ENCODE peak calls at places on chromosomes 16 and 17, in four cellular contexts. D, K, R and Y are unnamed samples.

GRCh38 chr16:81688182-81688581 is 90.9 kb upstream of the PLCG2 start:
- DNase-seq in D (peak; percentile 10), K (peak; percentile 31), R (peak; percentile 14), Y (no peak)

GRCh38 chr16:68166264-68166663 is 69.7 kb downstream of the ESRP2 start:
- DNase-seq in D (no peak), K (no peak), R (no peak), Y (no peak)

GRCh38 chr17:2415081-2415480 is 14.2 kb upstream of the MNT start:
- DNase-seq in D (no peak), K (no peak), R (no peak), Y (no peak)

GRCh38 chr16:11047057-11047456 is 102.7 kb downstream of the CLEC16A start:
- DNase-seq in D (peak; percentile 93), K (no peak), R (no peak), Y (peak; percentile 52)

GRCh38 chr16:46996391-46996790 is 22.9 kb upstream of the DNAJA2 start:
- DNase-seq in D (no peak), K (no peak), R (no peak), Y (peak; percentile 13)

GRCh38 chr16:1762196-1762878 is 9.0 kb downstream of the NME3 start:
- DNase-seq in D (no peak), K (no peak), R (no peak), Y (no peak)

GRCh38 chr17:10563991-10564660 is 14.7 kb upstream of the MYH2 start:
- DNase-seq in D (no peak), K (no peak), R (no peak), Y (no peak)

GRCh38 chr17:2949469-2950044 is 113.8 kb downstream of the OR1D5 start:
- DNase-seq in D (peak; percentile 49), K (peak; percentile 87), R (no peak), Y (peak; percentile 60)

GRCh38 chr17:4479982-4480751 is 18.5 kb upstream of the SPNS2 start:
- DNase-seq in D (no peak), K (no peak), R (no peak), Y (no peak)

GRCh38 chr17:50955160-50955559 is 89.0 kb upstream of the TOB1 start:
- DNase-seq in D (no peak), K (no peak), R (no peak), Y (no peak)

GRCh38 chr16:69126221-69126620 is 6.2 kb downstream of the CHTF8 start:
- DNase-seq in D (no peak), K (no peak), R (no peak), Y (no peak)

GRCh38 chr16:31700200-31700529 is 172.5 kb downstream of the AHSP start:
- DNase-seq in D (no peak), K (peak; percentile 82), R (no peak), Y (no peak)

GRCh38 chr16:1766701-1767100 is 4.6 kb downstream of the NME3 start:
- DNase-seq in D (no peak), K (no peak), R (no peak), Y (no peak)

GRCh38 chr17:78645421-78646295 is 68.5 kb upstream of the DNAH17 start:
- DNase-seq in D (peak; percentile 34), K (peak; percentile 35), R (peak; percentile 47), Y (peak; percentile 59)

GRCh38 chr17:32723310-32723955 is 153.5 kb downstream of the MYO1D start:
- DNase-seq in D (peak; percentile 7), K (no peak), R (no peak), Y (no peak)

GRCh38 chr17:14923981-14924380 is 341.1 kb downstream of the PMP22 start:
- DNase-seq in D (peak; percentile 64), K (no peak), R (no peak), Y (peak; percentile 19)

GRCh38 chr17:77572065-77572601 is 386.4 kb upstream of the TNRC6C start:
- DNase-seq in D (no peak), K (no peak), R (no peak), Y (no peak)

GRCh38 chr16:66961065-66961744 is at the start of gene CES3:
- DNase-seq in D (peak; percentile 58), K (peak; percentile 73), R (peak; percentile 46), Y (peak; percentile 71)

GRCh38 chr16:3058173-3059030 is 7.0 kb upstream of the IL32 start:
- DNase-seq in D (no peak), K (peak; percentile 29), R (peak; percentile 55), Y (peak; percentile 23)

GRCh38 chr17:82963104-82963950 is 116.1 kb upstream of the METRNL start:
- DNase-seq in D (peak; percentile 77), K (peak; percentile 82), R (peak; percentile 54), Y (peak; percentile 81)

GRCh38 chr17:75105269-75106080 is 4.3 kb upstream of the ARMC7 start:
- DNase-seq in D (peak; percentile 40), K (peak; percentile 87), R (peak; percentile 18), Y (peak; percentile 51)

GRCh38 chr16:57564571-57565270 is 22.3 kb downstream of the ADGRG5 start:
- DNase-seq in D (peak; percentile 62), K (no peak), R (no peak), Y (peak; percentile 33)

GRCh38 chr17:38507436-38507835 is 79.2 kb downstream of the ARHGAP23 start:
- DNase-seq in D (no peak), K (no peak), R (no peak), Y (peak; percentile 11)

GRCh38 chr16:87968541-87968940 is 17.3 kb downstream of the BANP start:
- DNase-seq in D (peak; percentile 93), K (no peak), R (no peak), Y (no peak)

GRCh38 chr17:40015005-40015997 is at the start of gene CSF3:
- DNase-seq in D (no peak), K (no peak), R (no peak), Y (peak; percentile 78)

GRCh38 chr16:703406-703805 is 2.2 kb downstream of the FBXL16 start:
- DNase-seq in D (no peak), K (no peak), R (no peak), Y (no peak)

GRCh38 chr17:37725021-37725585 is 19.8 kb downstream of the HNF1B start:
- DNase-seq in D (no peak), K (no peak), R (no peak), Y (no peak)

GRCh38 chr16:53743149-53743566 is 39.2 kb downstream of the FTO start:
- DNase-seq in D (peak; percentile 18), K (peak; percentile 43), R (peak; percentile 16), Y (peak; percentile 58)

GRCh38 chr16:49556252-49557069 is 182.9 kb downstream of the C16orf78 start:
- DNase-seq in D (peak; percentile 35), K (peak; percentile 28), R (no peak), Y (peak; percentile 63)

GRCh38 chr17:41937970-41938851 is 7.8 kb downstream of the ODAD4 start:
- DNase-seq in D (no peak), K (no peak), R (no peak), Y (no peak)

GRCh38 chr16:88050952-88051660 is 99.9 kb downstream of the BANP start:
- DNase-seq in D (no peak), K (no peak), R (no peak), Y (no peak)

GRCh38 chr17:44932096-44932495 is 15.5 kb downstream of the KIF18B start:
- DNase-seq in D (no peak), K (no peak), R (no peak), Y (no peak)

GRCh38 chr17:64449545-64449944 is 630 bp downstream of the MILR1 start:
- DNase-seq in D (no peak), K (no peak), R (no peak), Y (peak; percentile 29)

GRCh38 chr16:70681382-70682238 is 4.2 kb downstream of the MTSS2 start:
- DNase-seq in D (no peak), K (no peak), R (no peak), Y (no peak)

GRCh38 chr16:29774730-29775129 is 3.3 kb upstream of the ZG16 start:
- DNase-seq in D (no peak), K (no peak), R (no peak), Y (no peak)
- TF ChIP-seq CTCF in D (no peak), K (no peak), R (no peak), Y (no peak)

DNA sequence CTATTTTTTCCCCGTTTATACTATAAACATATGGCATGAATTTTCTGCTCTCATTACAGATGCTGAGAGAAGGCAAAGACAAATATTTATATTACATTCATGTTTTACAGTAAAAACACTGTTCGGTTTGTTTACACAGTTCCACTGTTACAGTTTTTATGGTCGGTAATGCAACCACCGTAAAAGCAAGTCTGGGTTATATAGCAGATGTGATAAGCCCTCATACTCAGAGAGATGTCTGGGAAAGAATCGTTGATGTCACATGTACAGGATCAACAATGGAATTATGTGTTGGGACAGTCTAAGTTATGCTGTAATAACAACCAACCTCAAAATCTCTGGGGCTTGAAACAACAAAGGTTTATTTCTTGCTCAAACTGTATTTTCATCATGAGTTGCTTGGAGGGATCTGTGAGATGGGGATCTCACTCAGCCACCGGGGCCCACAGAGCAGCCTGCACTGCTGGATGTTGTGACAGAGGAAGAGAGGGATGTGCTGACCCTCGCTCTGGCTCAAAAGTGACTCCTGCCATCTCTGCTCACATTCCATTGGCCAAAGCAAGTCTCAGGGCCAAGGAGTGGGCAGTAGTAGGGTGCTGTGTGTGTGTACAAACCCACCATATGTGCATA is 85.2 kb downstream of the WWOX start:
- DNase-seq in D (peak; percentile 82), K (peak; percentile 73), R (no peak), Y (no peak)
- H3K4me3 ChIP-seq in D (no peak overlapping the region), K (peak overlapping the region; percentile 58), R (no peak overlapping the region), Y (no peak overlapping the region)

DNA sequence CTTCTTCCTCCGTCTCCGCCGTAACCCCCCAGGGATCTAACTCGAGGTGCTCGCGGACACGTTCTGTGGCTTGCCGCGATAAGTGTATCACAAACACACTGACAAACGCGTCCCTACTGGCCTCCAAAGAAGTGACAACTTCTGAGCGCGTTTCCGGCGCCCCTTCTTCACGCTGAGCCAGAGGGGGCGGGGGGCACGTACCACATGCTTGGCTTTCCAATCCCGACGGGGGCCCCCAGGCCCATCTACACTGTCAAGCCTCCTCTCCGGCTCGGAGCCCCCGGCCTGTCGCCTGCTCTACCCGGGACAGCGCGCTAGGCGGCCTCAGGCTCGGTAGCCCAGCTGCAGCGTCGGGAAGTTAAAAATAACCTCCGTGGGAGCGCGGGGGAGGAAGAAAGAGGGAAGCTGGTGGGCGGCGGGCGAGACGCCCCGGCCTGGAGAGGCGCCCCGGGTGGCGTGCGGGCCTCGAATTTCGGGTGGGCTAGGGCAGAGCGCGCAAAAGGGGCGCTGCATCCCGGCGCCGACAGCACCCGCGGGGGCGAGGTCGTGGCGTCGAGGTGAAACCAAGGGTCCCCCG is 676 bp upstream of the SPHK1 start:
- DNase-seq in D (peak; percentile 53), K (peak; percentile 37), R (peak; percentile 37), Y (peak; percentile 63)
- TF ChIP-seq CTCF in D (peak; percentile 33), K (peak; percentile 45), R (peak; percentile 37), Y (peak; percentile 19)

GRCh38 chr16:89193576-89194293 is 6.6 kb downstream of the SLC22A31 start:
- DNase-seq in D (no peak), K (no peak), R (no peak), Y (no peak)

GRCh38 chr16:89191901-89192184 is 8.5 kb downstream of the SLC22A31 start:
- DNase-seq in D (no peak), K (no peak), R (no peak), Y (no peak)

GRCh38 chr16:89194340-89195311 is 5.7 kb downstream of the SLC22A31 start:
- DNase-seq in D (no peak), K (no peak), R (no peak), Y (no peak)

GRCh38 chr16:89191033-89191900 is 9.1 kb downstream of the SLC22A31 start:
- DNase-seq in D (no peak), K (no peak), R (no peak), Y (no peak)

DNA sequence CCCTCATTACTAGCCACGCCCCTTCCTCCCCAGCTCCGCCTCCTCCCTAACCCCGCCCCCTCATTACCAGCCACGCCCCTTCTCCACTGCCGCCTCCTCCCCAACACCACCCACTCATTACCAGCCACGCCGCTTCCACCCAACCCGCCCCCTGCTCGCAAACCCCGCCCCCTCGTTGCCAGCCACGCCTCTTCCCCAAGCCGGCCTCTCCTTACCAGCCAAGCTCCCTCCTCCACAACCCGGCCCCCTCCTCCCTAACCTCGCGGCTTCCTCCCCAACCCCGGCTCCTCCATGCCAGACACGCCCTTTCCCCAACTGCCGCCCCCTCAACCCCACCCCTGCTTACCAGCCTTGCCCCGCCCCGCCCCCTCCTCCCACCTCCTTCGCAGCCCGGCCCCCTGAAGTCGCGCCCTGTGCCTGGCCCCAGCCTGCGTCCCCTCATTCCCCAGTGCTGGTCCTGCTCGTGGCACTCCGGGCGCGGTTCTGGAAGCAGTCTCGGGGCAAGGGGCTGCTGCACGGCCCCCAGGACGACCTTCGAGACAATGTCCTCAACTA is 7.2 kb downstream of the SLC22A31 start:
- DNase-seq in D (peak; percentile 86), K (peak; percentile 80), R (no peak), Y (peak; percentile 88)
- H3K4me3 ChIP-seq in D (peak overlapping the region; percentile 39), K (no peak overlapping the region), R (no peak overlapping the region), Y (no peak overlapping the region)